ENCODE peak calls at places on chromosomes 7 and 10, in seven cellular contexts. Q is PC-3, N is colonic mucosa, O is heart right ventricle, U is fibroblast of lung, B is AG04450, R is A549. K is an unnamed sample.
A peak's percentile ranks its signal among the peaks of the same experiment; 100 is the strongest.

GRCh38 chr10:118027397-118027796 is 19.3 kb downstream of the RAB11FIP2 start:
- DNase-seq in Q (no peak), N (no peak), O (no peak), U (no peak), B (no peak), R (no peak), K (no peak)

GRCh38 chr10:125123363-125124113 is 36.8 kb downstream of the CTBP2 start:
- DNase-seq in Q (peak; percentile 93), N (peak; percentile 93), O (peak; percentile 87), U (peak; percentile 93), B (no peak), R (peak; percentile 98), K (no peak)

GRCh38 chr10:69425513-69426298 is 9.0 kb upstream of the TACR2 start:
- DNase-seq in Q (peak; percentile 89), N (peak; percentile 77), O (no peak), U (no peak), B (no peak), R (no peak), K (no peak)

GRCh38 chr7:81833401-81833800 is 63.6 kb upstream of the HGF start:
- DNase-seq in Q (no peak), N (no peak), O (no peak), U (peak; percentile 2), B (no peak), R (no peak), K (no peak)

GRCh38 chr10:112852308-112852707 is 97.7 kb upstream of the TCF7L2 start:
- DNase-seq in Q (no peak), N (peak; percentile 27), O (no peak), U (no peak), B (no peak), R (no peak), K (no peak)

GRCh38 chr7:18345641-18346234 is 149.8 kb upstream of the HDAC9 start:
- DNase-seq in Q (peak; percentile 81), N (peak; percentile 51), O (no peak), U (peak; percentile 57), B (no peak), R (peak; percentile 5), K (no peak)

GRCh38 chr10:69303632-69304035 is 25.3 kb downstream of the HK1 start:
- DNase-seq in Q (peak; percentile 84), N (no peak), O (no peak), U (peak; percentile 34), B (no peak), R (no peak), K (no peak)

GRCh38 chr10:86261933-86262665 is 104.5 kb downstream of the GRID1 start:
- DNase-seq in Q (peak; percentile 48), N (no peak), O (no peak), U (no peak), B (no peak), R (peak; percentile 66), K (no peak)

GRCh38 chr7:24199978-24200377 is 84.0 kb upstream of the NPY start:
- DNase-seq in Q (no peak), N (no peak), O (no peak), U (no peak), B (no peak), R (no peak), K (no peak)

GRCh38 chr7:23022258-23022745 is 8.4 kb upstream of the HYCC1 start:
- DNase-seq in Q (peak; percentile 70), N (no peak), O (no peak), U (peak; percentile 97), B (peak; percentile 74), R (no peak), K (peak; percentile 75)

GRCh38 chr10:69866688-69867461 is 65.2 kb downstream of the COL13A1 start:
- DNase-seq in Q (no peak), N (peak; percentile 82), O (peak; percentile 34), U (peak; percentile 76), B (peak; percentile 38), R (no peak), K (peak; percentile 80)

GRCh38 chr10:26488344-26488743 is 50.2 kb downstream of the APBB1IP start:
- DNase-seq in Q (peak; percentile 63), N (no peak), O (no peak), U (no peak), B (no peak), R (no peak), K (no peak)

GRCh38 chr10:127157506-127158205 is 38.7 kb downstream of the INSYN2A start:
- DNase-seq in Q (no peak), N (no peak), O (no peak), U (peak; percentile 72), B (no peak), R (no peak), K (no peak)

GRCh38 chr7:24700446-24701044 is 56.7 kb downstream of the GSDME start:
- DNase-seq in Q (peak; percentile 39), N (no peak), O (no peak), U (no peak), B (no peak), R (no peak), K (no peak)

GRCh38 chr7:115097175-115097671 is 175.3 kb downstream of the MDFIC start:
- DNase-seq in Q (peak; percentile 79), N (no peak), O (no peak), U (peak; percentile 82), B (peak; percentile 49), R (no peak), K (peak; percentile 79)

GRCh38 chr7:36942558-36943354 is 218.5 kb upstream of the AOAH start:
- DNase-seq in Q (no peak), N (no peak), O (no peak), U (no peak), B (no peak), R (no peak), K (no peak)

GRCh38 chr7:70268179-70268578 is 669.9 kb downstream of the AUTS2 start:
- DNase-seq in Q (no peak), N (no peak), O (no peak), U (no peak), B (no peak), R (no peak), K (no peak)

GRCh38 chr10:80516506-80517075 is 21.1 kb upstream of the SH2D4B start:
- DNase-seq in Q (no peak), N (no peak), O (no peak), U (no peak), B (no peak), R (no peak), K (no peak)

GRCh38 chr10:74880041-74880440 is 53.6 kb downstream of the KAT6B start:
- DNase-seq in Q (peak; percentile 85), N (no peak), O (no peak), U (peak; percentile 45), B (peak; percentile 6), R (no peak), K (no peak)

GRCh38 chr10:71666607-71667373 is 52.8 kb downstream of the C10orf105 start:
- DNase-seq in Q (no peak), N (no peak), O (no peak), U (no peak), B (no peak), R (no peak), K (no peak)

GRCh38 chr7:100899432-100899831 is 3.7 kb upstream of the ACHE start:
- DNase-seq in Q (no peak), N (no peak), O (no peak), U (no peak), B (no peak), R (no peak), K (no peak)

GRCh38 chr10:86523348-86523747 is 1.8 kb upstream of the WAPL start:
- DNase-seq in Q (peak; percentile 43), N (no peak), O (no peak), U (no peak), B (no peak), R (peak; percentile 54), K (no peak)

DNA sequence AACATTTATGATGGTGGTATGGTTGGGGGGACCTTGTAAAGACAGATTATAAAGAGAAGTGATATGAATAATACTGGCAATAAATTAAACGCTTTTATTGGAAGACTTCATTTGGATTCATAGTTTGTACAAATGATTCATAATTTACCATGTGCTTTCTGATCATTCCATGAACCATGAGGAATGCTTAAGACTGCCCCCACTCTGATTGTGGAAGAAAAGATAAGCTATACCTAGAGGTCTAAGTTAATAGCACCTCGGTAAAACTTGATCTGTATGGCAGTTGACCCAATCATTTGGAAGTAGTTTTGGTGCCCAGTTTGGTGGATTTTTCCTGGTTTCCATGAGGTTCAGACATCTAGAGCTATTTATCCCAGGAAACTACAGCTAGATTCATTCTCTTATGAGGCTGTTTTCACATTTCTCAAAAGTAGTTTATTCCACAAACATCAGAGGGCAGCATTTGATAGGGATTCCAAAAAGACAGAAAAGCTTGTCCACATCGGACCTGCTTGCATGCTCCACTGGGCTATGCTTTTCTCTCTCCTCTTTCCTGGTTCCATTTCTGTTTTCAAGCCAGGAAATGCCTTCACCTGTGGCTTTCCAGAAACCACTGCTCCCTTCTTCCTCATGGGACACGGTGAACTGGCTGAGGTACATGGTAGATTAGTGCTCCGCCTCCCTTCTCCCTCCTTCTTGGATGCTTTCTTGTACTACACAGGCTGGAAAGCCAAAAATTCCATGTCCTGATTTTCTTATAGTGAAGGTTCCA is 29.2 kb downstream of the TFAM start:
- DNase-seq in Q (peak; percentile 87), N (no peak), O (no peak), U (peak; percentile 81), B (peak; percentile 50), R (peak; percentile 57), K (peak; percentile 63)
- TF ChIP-seq CTCF in Q (peak; percentile 87), N (peak; percentile 18), O (peak; percentile 50), U (peak; percentile 60), B (peak; percentile 64), R (peak; percentile 89), K (peak; percentile 43)

GRCh38 chr7:119713606-119714005 is 559.4 kb upstream of the KCND2 start:
- DNase-seq in Q (no peak), N (no peak), O (no peak), U (no peak), B (no peak), R (no peak), K (no peak)
- TF ChIP-seq CTCF in Q (no peak), N (no peak), O (no peak), U (no peak), B (no peak), R (no peak), K (no peak)

DNA sequence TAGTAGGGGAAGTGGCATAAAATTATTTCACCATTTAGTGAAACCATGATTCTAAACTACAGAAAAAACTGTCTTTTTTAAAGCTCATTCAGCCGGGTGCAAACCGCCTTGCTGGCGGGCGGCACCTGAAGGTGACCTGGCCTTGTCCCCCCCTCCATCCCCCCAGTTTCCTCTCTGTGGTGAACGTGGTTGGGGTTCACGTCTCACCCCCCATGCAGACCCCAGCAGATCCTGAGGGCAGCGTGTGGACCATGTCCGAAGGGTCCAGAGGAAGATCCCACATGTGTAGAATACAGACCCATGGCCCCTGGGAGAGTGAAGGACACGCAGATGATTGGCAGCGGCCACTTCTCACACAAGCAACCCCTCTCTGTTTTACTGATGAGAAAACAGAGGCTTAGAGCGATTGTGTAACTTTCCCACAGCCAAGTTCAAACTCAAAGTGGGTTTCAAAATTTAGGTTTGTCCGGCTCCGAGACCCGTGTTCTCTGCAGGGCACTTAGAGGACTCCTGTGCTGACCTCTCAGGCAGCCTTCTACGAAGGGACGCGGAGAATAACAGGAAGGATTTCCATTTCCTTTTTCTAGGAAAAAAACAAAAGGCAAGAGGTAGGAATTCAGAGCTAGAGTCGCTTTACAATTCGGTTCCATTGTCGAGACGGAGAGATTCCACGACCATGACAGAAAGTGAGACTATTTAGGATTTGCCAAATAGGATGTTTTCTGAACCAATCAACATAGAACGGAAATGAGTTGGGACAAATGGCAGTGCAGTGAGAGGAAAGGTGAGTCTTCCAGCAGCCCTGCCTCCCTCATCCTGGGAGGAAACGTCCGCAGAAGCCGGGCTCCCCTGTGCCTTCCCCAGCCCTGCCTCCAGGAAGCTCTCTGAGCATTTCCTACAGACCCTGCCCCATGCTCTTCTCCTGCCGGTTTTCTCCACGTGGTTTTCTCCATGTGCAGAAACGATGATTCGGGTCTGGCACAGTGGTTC is 67.6 kb upstream of the PITRM1 start:
- DNase-seq in Q (no peak), N (no peak), O (no peak), U (no peak), B (no peak), R (no peak), K (no peak)
- TF ChIP-seq CTCF in Q (no peak), N (no peak), O (no peak), U (no peak), B (no peak), R (no peak), K (no peak)

GRCh38 chr7:153193144-153193595 is 433.6 kb downstream of the ACTR3B start:
- DNase-seq in Q (peak; percentile 27), N (no peak), O (peak; percentile 24), U (no peak), B (no peak), R (peak; percentile 37), K (no peak)
- TF ChIP-seq CTCF in Q (peak; percentile 63), N (no peak), O (peak; percentile 55), U (no peak), B (no peak), R (peak; percentile 30), K (peak; percentile 38)